ENCODE peak calls at places on chromosome 5, in six cellular contexts. Z, M, O, R, Q and L are unnamed samples.

GRCh38 chr5:115559524-115559923 is 14.9 kb upstream of the FEM1C start:
- DNase-seq in Z (peak), M (no peak), O (no peak), R (no peak), Q (no peak), L (no peak)

GRCh38 chr5:180670586-180671359 is 21.4 kb upstream of the FLT4 start:
- DNase-seq in Z (peak), M (peak), O (peak), R (peak), Q (no peak), L (peak)

GRCh38 chr5:158451203-158451982 is 592.4 kb upstream of the CLINT1 start:
- DNase-seq in Z (peak), M (no peak), O (no peak), R (peak), Q (no peak), L (no peak)

GRCh38 chr5:10594591-10595210 is 30.8 kb downstream of the ANKRD33B start:
- DNase-seq in Z (peak), M (no peak), O (no peak), R (peak), Q (no peak), L (no peak)

GRCh38 chr5:40823459-40823858 is 11.6 kb downstream of the RPL37 start:
- DNase-seq in Z (no peak), M (no peak), O (no peak), R (no peak), Q (no peak), L (no peak)

GRCh38 chr5:172403191-172403794 is 51.0 kb downstream of the SH3PXD2B start:
- DNase-seq in Z (no peak), M (no peak), O (no peak), R (peak), Q (no peak), L (no peak)

GRCh38 chr5:65151632-65152031 is 330.1 kb downstream of the ADAMTS6 start:
- DNase-seq in Z (no peak), M (no peak), O (peak), R (peak), Q (no peak), L (no peak)

GRCh38 chr5:137300411-137301240 is 198.5 kb downstream of the SPOCK1 start:
- DNase-seq in Z (peak), M (no peak), O (no peak), R (peak), Q (no peak), L (no peak)

GRCh38 chr5:106521701-106522100 is 1149.0 kb downstream of the EFNA5 start:
- DNase-seq in Z (peak), M (no peak), O (no peak), R (peak), Q (no peak), L (no peak)

GRCh38 chr5:23571059-23571458 is 63.6 kb downstream of the PRDM9 start:
- DNase-seq in Z (no peak), M (no peak), O (no peak), R (no peak), Q (no peak), L (no peak)

GRCh38 chr5:36870399-36871040 is 6.0 kb upstream of the NIPBL start:
- DNase-seq in Z (no peak), M (peak), O (peak), R (peak), Q (no peak), L (peak)

GRCh38 chr5:21646469-21646868 is 1206.7 kb downstream of the CDH12 start:
- DNase-seq in Z (peak), M (no peak), O (no peak), R (peak), Q (no peak), L (no peak)

GRCh38 chr5:143002459-143003327 is 232.5 kb downstream of the ARHGAP26 start:
- DNase-seq in Z (peak), M (peak), O (no peak), R (peak), Q (no peak), L (peak)

GRCh38 chr5:142532416-142533176 is 153.3 kb downstream of the FGF1 start:
- DNase-seq in Z (no peak), M (no peak), O (no peak), R (no peak), Q (no peak), L (no peak)

GRCh38 chr5:107012371-107012770 is 658.4 kb downstream of the EFNA5 start:
- DNase-seq in Z (no peak), M (no peak), O (no peak), R (no peak), Q (no peak), L (no peak)

GRCh38 chr5:111993242-111993641 is 236.2 kb upstream of the NREP start:
- DNase-seq in Z (no peak), M (no peak), O (no peak), R (no peak), Q (no peak), L (no peak)

GRCh38 chr5:142888469-142889085 is 118.4 kb downstream of the ARHGAP26 start:
- DNase-seq in Z (peak), M (peak), O (peak), R (peak), Q (no peak), L (peak)

GRCh38 chr5:96692436-96692835 is 30.3 kb downstream of the CAST start:
- DNase-seq in Z (peak), M (no peak), O (no peak), R (no peak), Q (no peak), L (no peak)

GRCh38 chr5:117681431-117681830 is 1106.8 kb upstream of the SEMA6A start:
- DNase-seq in Z (no peak), M (no peak), O (no peak), R (no peak), Q (no peak), L (no peak)

GRCh38 chr5:81397169-81397568 is 3.2 kb upstream of the ACOT12 start:
- DNase-seq in Z (peak), M (no peak), O (no peak), R (peak), Q (no peak), L (no peak)

GRCh38 chr5:39780341-39780740 is 355.6 kb upstream of the DAB2 start:
- DNase-seq in Z (peak), M (no peak), O (no peak), R (peak), Q (no peak), L (no peak)

GRCh38 chr5:80654054-80654390 is 430 bp upstream of the MSH3 start:
- DNase-seq in Z (no peak), M (no peak), O (peak), R (no peak), Q (no peak), L (no peak)

GRCh38 chr5:107820339-107820880 is 149.7 kb upstream of the EFNA5 start:
- DNase-seq in Z (no peak), M (no peak), O (no peak), R (peak), Q (no peak), L (no peak)

GRCh38 chr5:35436441-35437057 is 181.1 kb upstream of the SPEF2 start:
- DNase-seq in Z (peak), M (no peak), O (peak), R (peak), Q (no peak), L (peak)

GRCh38 chr5:150339165-150339564 is 18.3 kb upstream of the TCOF1 start:
- DNase-seq in Z (no peak), M (no peak), O (no peak), R (no peak), Q (no peak), L (no peak)

DNA sequence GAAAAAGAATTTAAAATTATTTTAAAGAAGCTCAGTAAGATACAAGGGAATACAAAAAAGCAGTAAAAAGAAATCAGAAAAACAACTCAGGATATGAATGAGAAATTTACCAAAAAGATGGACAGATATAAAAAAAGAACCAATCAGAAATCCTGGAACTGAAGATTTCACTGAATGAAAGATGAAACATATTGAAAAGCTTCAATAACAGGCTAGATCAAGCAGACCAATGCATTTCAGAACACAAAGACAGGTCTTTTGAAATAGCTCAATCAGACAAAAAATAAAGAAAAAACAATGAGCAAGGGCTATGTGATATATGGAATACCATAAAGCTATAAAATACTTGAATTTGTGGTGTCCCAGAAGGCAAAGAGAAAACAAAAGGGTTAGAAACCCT is 322.6 kb upstream of the POU5F2 start:
- DNase-seq in Z (no peak), M (no peak), O (no peak), R (no peak), Q (no peak), L (no peak)
- H3K4me3 ChIP-seq in Z (no peak), M (no peak), O (no peak), R (no peak), Q (no peak), L (no peak)

DNA sequence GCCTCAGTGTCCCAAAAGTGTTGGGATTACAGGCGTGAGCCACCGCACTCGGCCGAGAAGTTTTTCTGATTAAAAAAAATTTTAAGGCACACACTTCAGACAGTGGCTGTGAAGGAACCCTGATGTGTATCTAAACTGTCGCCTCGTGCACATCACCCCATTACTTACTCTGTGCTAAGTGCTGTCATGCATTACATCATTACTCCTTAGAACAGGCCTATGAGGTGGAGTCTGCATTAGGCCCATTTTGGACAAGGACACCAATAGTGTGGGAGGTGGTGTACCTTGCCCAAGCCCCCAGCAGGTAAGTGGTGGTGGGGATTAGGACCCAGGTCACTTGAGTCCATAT is 3.8 kb upstream of the CDHR2 start:
- DNase-seq in Z (no peak), M (no peak), O (no peak), R (no peak), Q (no peak), L (no peak)
- H3K4me3 ChIP-seq in Z (no peak), M (no peak), O (no peak), R (no peak), Q (no peak), L (no peak)

DNA sequence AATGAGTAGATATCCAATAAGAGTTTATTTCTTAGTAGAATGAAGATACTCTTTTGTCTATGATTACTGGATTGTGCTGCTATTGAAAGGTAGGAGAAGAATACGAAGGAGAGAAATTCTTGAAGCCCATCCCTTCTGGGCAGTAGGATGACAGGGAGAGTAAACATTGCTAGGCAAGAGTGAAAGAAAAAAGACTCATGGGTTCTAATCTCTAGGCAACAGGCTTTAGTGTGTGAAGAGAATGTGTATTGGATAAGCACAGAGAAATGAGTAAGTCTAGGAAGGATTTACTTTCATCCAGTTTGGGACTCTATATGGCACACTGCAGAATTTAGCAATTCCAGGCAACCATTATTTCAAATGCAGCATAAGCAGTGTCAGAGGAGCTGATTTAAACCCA is 216.0 kb downstream of the GABRG2 start:
- DNase-seq in Z (no peak), M (no peak), O (no peak), R (no peak), Q (no peak), L (no peak)
- H3K4me3 ChIP-seq in Z (no peak), M (no peak), O (no peak), R (no peak), Q (no peak), L (no peak)

GRCh38 chr5:132258102-132259060 is 885 bp downstream of the PDLIM4 start:
- DNase-seq in Z (peak), M (no peak), O (no peak), R (peak), Q (peak), L (no peak)
- H3K4me3 ChIP-seq in Z (peak), M (no peak), O (peak), R (peak), Q (peak), L (no peak)

GRCh38 chr5:6220346-6221088 is 157.8 kb downstream of the MED10 start:
- DNase-seq in Z (no peak), M (no peak), O (peak), R (no peak), Q (no peak), L (no peak)

GRCh38 chr5:6218517-6218916 is 159.8 kb downstream of the MED10 start:
- DNase-seq in Z (no peak), M (no peak), O (no peak), R (no peak), Q (no peak), L (no peak)

GRCh38 chr5:6216516-6217075 is 161.8 kb downstream of the MED10 start:
- DNase-seq in Z (no peak), M (no peak), O (no peak), R (no peak), Q (no peak), L (no peak)

GRCh38 chr5:6218116-6218515 is 160.2 kb downstream of the MED10 start:
- DNase-seq in Z (no peak), M (no peak), O (no peak), R (no peak), Q (no peak), L (no peak)

GRCh38 chr5:6215891-6216290 is 162.5 kb downstream of the MED10 start:
- DNase-seq in Z (no peak), M (no peak), O (no peak), R (no peak), Q (no peak), L (no peak)
- H3K4me3 ChIP-seq in Z (no peak), M (no peak), O (no peak), R (no peak), Q (no peak), L (no peak)

GRCh38 chr5:50965621-50966362 is 299.4 kb downstream of the PARP8 start:
- DNase-seq in Z (no peak), M (no peak), O (no peak), R (no peak), Q (no peak), L (no peak)
- H3K4me3 ChIP-seq in Z (no peak), M (no peak), O (no peak), R (no peak), Q (peak), L (no peak)

DNA sequence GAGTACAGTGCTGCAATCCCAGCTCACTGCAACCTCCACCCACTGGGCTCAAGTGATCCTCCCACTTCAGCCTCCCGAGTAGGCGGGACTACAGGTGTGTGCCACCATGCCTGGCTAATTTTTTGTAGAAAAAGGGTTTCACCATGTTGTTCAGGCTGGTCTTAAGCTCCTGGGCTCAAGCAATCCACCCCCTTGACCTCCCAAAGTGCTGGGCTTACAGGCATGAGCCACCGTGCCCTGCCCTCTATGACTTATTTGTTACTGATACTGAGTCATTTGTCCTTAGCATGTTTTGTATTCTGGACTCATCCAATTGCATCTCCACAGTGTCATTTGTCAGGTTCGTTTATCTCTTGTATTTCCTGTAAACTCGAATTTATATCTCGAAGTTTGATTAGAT is 2.7 kb upstream of the ITK start:
- DNase-seq in Z (no peak), M (no peak), O (no peak), R (no peak), Q (no peak), L (no peak)
- H3K4me3 ChIP-seq in Z (no peak), M (peak), O (no peak), R (no peak), Q (no peak), L (no peak)

GRCh38 chr5:144710620-144711019 is 539.9 kb downstream of the KCTD16 start:
- DNase-seq in Z (no peak), M (no peak), O (no peak), R (no peak), Q (no peak), L (no peak)
- H3K4me3 ChIP-seq in Z (no peak), M (no peak), O (no peak), R (no peak), Q (no peak), L (no peak)